ENCODE peak calls at places on chromosomes 11 and 22, in seven cellular contexts. S is right cardiac atrium, H is neural crest cell, M is type B pancreatic cell, C is GM10248, Q is mucosa of gallbladder, N is neuronal stem cell. A is an unnamed sample.

GRCh38 chr11:19275496-19275895 is 34.8 kb upstream of the E2F8 start:
- DNase-seq in N (no peak), C (no peak), M (no peak), H (no peak), S (no peak), Q (no peak), A (no peak)

GRCh38 chr11:102546923-102547471 is 16.4 kb upstream of the MMP7 start:
- DNase-seq in Q (no peak), N (no peak), C (peak; percentile 41), H (no peak), S (no peak), M (no peak), A (no peak)

GRCh38 chr22:50399751-50400331 is 56.7 kb downstream of the PPP6R2 start:
- DNase-seq in C (peak; percentile 56), S (no peak), M (no peak), H (peak; percentile 33), Q (no peak), N (peak; percentile 9), A (no peak)

GRCh38 chr22:17512960-17513359 is 50.3 kb upstream of the SLC25A18 start:
- DNase-seq in Q (no peak), M (no peak), H (no peak), S (no peak), N (no peak), C (no peak), A (no peak)

GRCh38 chr22:28241637-28242290 is 322.7 kb upstream of the PITPNB start:
- DNase-seq in C (no peak), Q (no peak), S (no peak), M (no peak), N (no peak), H (no peak), A (no peak)

GRCh38 chr22:35315855-35316745 is 16.4 kb downstream of the TOM1 start:
- DNase-seq in S (peak; percentile 84), Q (peak; percentile 74), H (no peak), C (no peak), N (no peak), M (no peak), A (no peak)

GRCh38 chr22:48548391-48548790 is 1279.3 kb downstream of the BRD1 start:
- DNase-seq in Q (no peak), N (no peak), S (no peak), C (no peak), H (no peak), M (no peak), A (no peak)

GRCh38 chr11:33227578-33228261 is 29.5 kb upstream of the HIPK3 start:
- DNase-seq in N (no peak), Q (no peak), C (no peak), H (no peak), S (no peak), M (no peak), A (no peak)

GRCh38 chr11:98564881-98565280 is 455.9 kb upstream of the CNTN5 start:
- DNase-seq in M (no peak), N (peak; percentile 4), Q (no peak), S (no peak), C (no peak), H (no peak), A (no peak)

GRCh38 chr22:46105494-46106278 is 44.6 kb upstream of the PPARA start:
- DNase-seq in N (no peak), M (no peak), H (no peak), Q (peak; percentile 77), C (no peak), S (peak; percentile 79), A (no peak)

GRCh38 chr22:17396531-17396930 is 27.3 kb downstream of the CECR2 start:
- DNase-seq in C (no peak), Q (no peak), M (no peak), N (no peak), S (no peak), H (no peak), A (no peak)

GRCh38 chr11:124012697-124013096 is at the start of gene OR10G4:
- DNase-seq in N (no peak), H (no peak), C (no peak), M (no peak), S (no peak), Q (no peak), A (no peak)

GRCh38 chr11:107785401-107785800 is 73.2 kb downstream of the SLC35F2 start:
- DNase-seq in H (no peak), C (no peak), S (no peak), M (no peak), Q (no peak), N (no peak), A (no peak)

GRCh38 chr22:43884600-43885318 is 7.1 kb downstream of the PNPLA5 start:
- DNase-seq in H (peak; percentile 75), C (peak; percentile 76), Q (peak; percentile 50), N (peak; percentile 54), S (peak; percentile 90), M (no peak), A (no peak)

GRCh38 chr11:36222755-36223635 is 66.2 kb downstream of the COMMD9 start:
- DNase-seq in Q (no peak), C (no peak), H (no peak), M (no peak), S (no peak), N (no peak), A (no peak)

GRCh38 chr11:126719740-126720139 is 280.8 kb downstream of the KIRREL3 start:
- DNase-seq in C (no peak), N (no peak), H (no peak), Q (no peak), M (no peak), S (no peak), A (no peak)

GRCh38 chr22:42451499-42452145 is 19.4 kb upstream of the NFAM1 start:
- DNase-seq in C (no peak), M (no peak), N (no peak), Q (no peak), S (no peak), H (no peak), A (no peak)

GRCh38 chr22:19121631-19122142 is 525 bp downstream of the DGCR2 start:
- DNase-seq in Q (peak; percentile 21), S (peak; percentile 84), M (no peak), C (peak; percentile 52), N (peak; percentile 24), H (peak; percentile 29), A (no peak)

GRCh38 chr11:36376888-36377758 is 81.0 kb downstream of the PRR5L start:
- DNase-seq in M (peak; percentile 75), S (peak; percentile 84), C (peak; percentile 48), N (peak; percentile 63), Q (peak; percentile 46), H (peak; percentile 58), A (no peak)